ENCODE peak calls at places on chromosomes 2 and 18, in six cellular contexts. Y, E, B, J, P and C are unnamed samples.

GRCh38 chr2:132391381-132391780 is 25.2 kb upstream of the GPR39 start:
- DNase-seq in Y (no peak), E (no peak), B (no peak), J (no peak), P (no peak), C (no peak)

GRCh38 chr2:24885221-24886113 is 34.6 kb downstream of the ADCY3 start:
- DNase-seq in Y (no peak), E (no peak), B (peak; percentile 81), J (no peak), P (no peak), C (no peak)

GRCh38 chr2:210577263-210578071 is 21.1 kb downstream of the CPS1 start:
- DNase-seq in Y (no peak), E (no peak), B (no peak), J (no peak), P (no peak), C (no peak)

GRCh38 chr2:84958135-84959044 is 12.6 kb upstream of the KCMF1 start:
- DNase-seq in Y (peak; percentile 98), E (peak; percentile 82), B (no peak), J (peak; percentile 67), P (peak; percentile 43), C (no peak)

GRCh38 chr18:58590827-58591226 is 38.1 kb downstream of the ALPK2 start:
- DNase-seq in Y (no peak), E (no peak), B (no peak), J (no peak), P (no peak), C (no peak)

GRCh38 chr2:222013889-222014288 is 284.9 kb downstream of the PAX3 start:
- DNase-seq in Y (no peak), E (no peak), B (no peak), J (no peak), P (no peak), C (no peak)

GRCh38 chr2:127645395-127646291 is at the start of gene GPR17:
- DNase-seq in Y (no peak), E (no peak), B (no peak), J (no peak), P (no peak), C (no peak)

GRCh38 chr2:119230630-119231185 is 7.1 kb downstream of the STEAP3 start:
- DNase-seq in Y (no peak), E (no peak), B (no peak), J (no peak), P (no peak), C (no peak)

GRCh38 chr2:144659731-144660275 is 139.9 kb upstream of the ZEB2 start:
- DNase-seq in Y (no peak), E (no peak), B (no peak), J (peak; percentile 65), P (no peak), C (no peak)

GRCh38 chr2:24899361-24899760 is 20.7 kb downstream of the ADCY3 start:
- DNase-seq in Y (no peak), E (no peak), B (no peak), J (no peak), P (no peak), C (no peak)

GRCh38 chr2:128317186-128317897 is 1.3 kb downstream of the HS6ST1 start:
- DNase-seq in Y (peak; percentile 68), E (peak; percentile 55), B (no peak), J (peak; percentile 73), P (peak; percentile 55), C (no peak)

GRCh38 chr2:101388232-101388631 is 929 bp upstream of the CREG2 start:
- DNase-seq in Y (no peak), E (no peak), B (no peak), J (no peak), P (no peak), C (no peak)

GRCh38 chr2:231015462-231015861 is 19.5 kb downstream of the SPATA3 start:
- DNase-seq in Y (no peak), E (no peak), B (no peak), J (no peak), P (no peak), C (peak; percentile 25)

GRCh38 chr18:26312196-26312595 is 86.0 kb downstream of the TAF4B start:
- DNase-seq in Y (no peak), E (no peak), B (no peak), J (no peak), P (no peak), C (no peak)

GRCh38 chr2:69138247-69138754 is 125.3 kb downstream of the ANTXR1 start:
- DNase-seq in Y (no peak), E (no peak), B (no peak), J (no peak), P (no peak), C (no peak)

GRCh38 chr2:109694190-109694589 is 80.0 kb downstream of the SOWAHC start:
- DNase-seq in Y (no peak), E (no peak), B (no peak), J (no peak), P (no peak), C (no peak)

GRCh38 chr18:69495338-69495737 is 94.7 kb downstream of the DOK6 start:
- DNase-seq in Y (no peak), E (no peak), B (no peak), J (no peak), P (no peak), C (no peak)

GRCh38 chr2:120480903-120481445 is 135.0 kb downstream of the INHBB start:
- DNase-seq in Y (no peak), E (no peak), B (peak; percentile 3), J (peak; percentile 51), P (no peak), C (no peak)

GRCh38 chr2:240561325-240561971 is 1.3 kb downstream of the DUSP28 start:
- DNase-seq in Y (no peak), E (peak; percentile 15), B (no peak), J (no peak), P (no peak), C (no peak)

GRCh38 chr2:68837861-68838341 is 33.3 kb downstream of the BMP10 start:
- DNase-seq in Y (no peak), E (no peak), B (no peak), J (no peak), P (no peak), C (no peak)

GRCh38 chr2:177325554-177325953 is 61.0 kb upstream of the NFE2L2 start:
- DNase-seq in Y (no peak), E (no peak), B (no peak), J (no peak), P (no peak), C (no peak)

GRCh38 chr2:166373951-166374350 is 1.8 kb downstream of the SCN9A start:
- DNase-seq in Y (no peak), E (no peak), B (no peak), J (no peak), P (no peak), C (no peak)

DNA sequence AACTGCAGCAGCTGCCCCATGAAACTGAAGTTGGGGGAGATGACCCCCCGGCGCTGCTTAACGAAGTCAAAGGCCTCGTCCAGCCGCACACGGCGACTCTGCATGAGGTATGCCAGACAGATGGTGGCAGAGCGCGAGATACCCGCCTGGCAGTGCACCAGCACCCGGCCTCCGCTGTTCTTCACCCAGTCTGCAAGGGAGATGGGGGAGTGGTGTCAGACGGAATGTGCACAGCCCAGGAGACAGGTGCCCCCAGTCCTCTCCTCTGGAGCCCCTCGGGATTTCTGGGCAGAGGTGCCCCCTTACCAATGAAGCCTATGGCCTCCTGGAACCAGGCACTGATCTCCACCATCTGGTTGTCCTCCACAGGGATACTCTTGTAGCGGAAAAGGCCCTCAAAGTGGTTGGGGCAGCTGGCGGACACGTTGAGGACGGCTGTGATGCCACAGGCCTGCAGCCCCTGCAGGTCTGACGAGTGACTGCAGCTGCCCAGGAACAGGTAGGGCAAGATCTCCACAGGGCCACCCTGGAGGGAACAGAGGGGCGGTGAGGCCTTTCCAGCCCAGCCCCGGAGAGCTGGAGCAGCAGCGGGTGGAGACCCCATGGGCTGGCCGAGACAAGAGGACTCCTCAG is 1.3 kb downstream of the DUSP2 start:
- DNase-seq in Y (peak; percentile 81), E (peak; percentile 22), B (peak; percentile 59), J (peak; percentile 61), P (peak; percentile 34), C (no peak)
- TF ChIP-seq CTCF in Y (peak; percentile 60), E (no peak), B (peak; percentile 52), J (no peak), P (no peak), C (peak; percentile 43)

GRCh38 chr2:201259216-201259615 is 1.1 kb upstream of the CASP8 start:
- DNase-seq in Y (no peak), E (no peak), B (no peak), J (no peak), P (no peak), C (no peak)

GRCh38 chr2:201258666-201258999 is 1.7 kb upstream of the CASP8 start:
- DNase-seq in Y (no peak), E (no peak), B (no peak), J (no peak), P (no peak), C (no peak)

GRCh38 chr2:201257941-201258665 is 2.2 kb upstream of the CASP8 start:
- DNase-seq in Y (peak; percentile 55), E (peak; percentile 80), B (no peak), J (peak; percentile 89), P (peak; percentile 64), C (peak; percentile 12)

GRCh38 chr2:201256001-201256544 is 4.3 kb upstream of the CASP8 start:
- DNase-seq in Y (no peak), E (no peak), B (no peak), J (no peak), P (no peak), C (no peak)

DNA sequence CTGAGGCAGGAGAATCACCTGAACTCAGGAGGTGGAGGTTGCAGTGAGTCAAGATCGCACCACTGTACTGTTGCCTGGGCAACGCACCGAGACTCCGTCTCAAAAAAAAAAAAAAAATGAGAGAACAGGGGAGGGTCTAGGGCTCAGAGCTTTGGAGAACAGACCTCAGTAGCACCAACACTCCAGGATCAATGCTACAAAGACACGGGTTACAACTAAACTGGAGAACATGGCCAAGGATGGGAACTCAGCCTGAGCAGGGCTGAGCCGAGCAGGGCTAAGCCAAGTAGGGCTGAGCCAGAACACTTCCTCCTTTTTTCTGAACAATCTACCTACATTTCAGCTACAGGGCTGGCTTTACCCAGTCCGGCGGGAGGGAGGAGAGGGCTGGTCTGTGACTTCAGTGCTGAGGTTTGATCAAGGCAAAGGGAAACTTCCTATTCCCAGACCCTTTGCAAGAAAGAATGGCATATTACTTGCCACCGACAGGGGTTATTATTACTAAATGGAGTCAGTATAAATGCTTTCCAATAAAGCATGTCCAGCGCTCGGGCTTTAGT is 2.9 kb upstream of the CASP8 start:
- DNase-seq in Y (peak; percentile 35), E (peak; percentile 41), B (no peak), J (peak; percentile 73), P (no peak), C (no peak)
- TF ChIP-seq CTCF in Y (no peak), E (no peak), B (no peak), J (no peak), P (no peak), C (no peak)

GRCh38 chr2:234611209-234611608 is 114.3 kb upstream of the ARL4C start:
- DNase-seq in Y (no peak), E (no peak), B (no peak), J (no peak), P (no peak), C (no peak)
- TF ChIP-seq CTCF in Y (peak; percentile 77), E (no peak), B (peak; percentile 34), J (peak; percentile 21), P (no peak), C (peak; percentile 56)

GRCh38 chr2:151952691-151953456 is 124.7 kb upstream of the ARL5A start:
- DNase-seq in Y (no peak), E (no peak), B (no peak), J (no peak), P (no peak), C (no peak)

GRCh38 chr2:151959203-151959602 is 131.0 kb upstream of the ARL5A start:
- DNase-seq in Y (no peak), E (no peak), B (no peak), J (no peak), P (no peak), C (no peak)

GRCh38 chr2:151947524-151948165 is 119.4 kb upstream of the ARL5A start:
- DNase-seq in Y (no peak), E (no peak), B (no peak), J (peak; percentile 66), P (no peak), C (no peak)

GRCh38 chr2:151953467-151953866 is 125.2 kb upstream of the ARL5A start:
- DNase-seq in Y (no peak), E (no peak), B (no peak), J (no peak), P (no peak), C (no peak)
- TF ChIP-seq CTCF in Y (no peak), E (no peak), B (no peak), J (no peak), P (no peak), C (peak; percentile 19)